ENCODE peak calls at places on chromosomes 13 and 19, in five cellular contexts. Q, S, O, C and J are unnamed samples.

GRCh38 chr19:41085748-41086415 is 2.4 kb upstream of the CYP2A13 start:
- DNase-seq in Q (no peak), S (no peak), O (no peak), C (no peak), J (no peak)

GRCh38 chr13:63512095-63512494 is 2096.4 kb upstream of the PCDH20 start:
- DNase-seq in Q (no peak), S (no peak), O (no peak), C (no peak), J (no peak)

GRCh38 chr19:13066231-13066630 is 36.4 kb downstream of the LYL1 start:
- DNase-seq in Q (no peak), S (no peak), O (no peak), C (no peak), J (no peak)

GRCh38 chr13:97274782-97275252 is 52.7 kb downstream of the MBNL2 start:
- DNase-seq in Q (no peak), S (no peak), O (no peak), C (no peak), J (no peak)

GRCh38 chr19:49808762-49809154 is 4.3 kb downstream of the FUZ start:
- DNase-seq in Q (peak), S (peak), O (peak), C (no peak), J (peak)

GRCh38 chr13:93794197-93794885 is 567.7 kb downstream of the GPC6 start:
- DNase-seq in Q (no peak), S (no peak), O (no peak), C (no peak), J (no peak)

GRCh38 chr13:64410654-64411053 is 2819.5 kb downstream of the PCDH9 start:
- DNase-seq in Q (no peak), S (no peak), O (no peak), C (no peak), J (no peak)

GRCh38 chr19:10462557-10462956 is 40.6 kb downstream of the KEAP1 start:
- DNase-seq in Q (no peak), S (no peak), O (no peak), C (no peak), J (no peak)

GRCh38 chr19:42961119-42961518 is 24.1 kb upstream of the PSG7 start:
- DNase-seq in Q (no peak), S (no peak), O (no peak), C (no peak), J (no peak)

GRCh38 chr19:31351212-31352193 is 2.3 kb upstream of the TSHZ3 start:
- DNase-seq in Q (peak), S (no peak), O (peak), C (no peak), J (peak)

GRCh38 chr13:103142091-103142594 is 75.9 kb upstream of the SLC10A2 start:
- DNase-seq in Q (no peak), S (no peak), O (no peak), C (no peak), J (no peak)

GRCh38 chr13:97369269-97369893 is 64.6 kb upstream of the RAP2A start:
- DNase-seq in Q (no peak), S (no peak), O (no peak), C (no peak), J (no peak)

GRCh38 chr13:20658451-20658850 is 45.0 kb upstream of the IL17D start:
- DNase-seq in Q (no peak), S (no peak), O (no peak), C (no peak), J (no peak)

GRCh38 chr13:94192576-94192975 is 286.9 kb downstream of the DCT start:
- DNase-seq in Q (no peak), S (no peak), O (no peak), C (no peak), J (no peak)

GRCh38 chr13:59533561-59534337 is 630.0 kb downstream of the DIAPH3 start:
- DNase-seq in Q (no peak), S (no peak), O (no peak), C (no peak), J (no peak)

GRCh38 chr19:32861596-32861995 is 8.0 kb downstream of the SLC7A9 start:
- DNase-seq in Q (no peak), S (no peak), O (no peak), C (no peak), J (no peak)

GRCh38 chr13:76836311-76836710 is 49.9 kb downstream of the KCTD12 start:
- DNase-seq in Q (no peak), S (no peak), O (no peak), C (no peak), J (no peak)

GRCh38 chr13:75485286-75486062 is 3.5 kb upstream of the TBC1D4 start:
- DNase-seq in Q (no peak), S (no peak), O (no peak), C (no peak), J (peak)

GRCh38 chr19:33794578-33795369 is 1.9 kb upstream of the KCTD15 start:
- DNase-seq in Q (peak), S (no peak), O (peak), C (no peak), J (no peak)

GRCh38 chr13:32087955-32088747 is 56.6 kb downstream of the FRY start:
- DNase-seq in Q (no peak), S (no peak), O (no peak), C (no peak), J (no peak)

GRCh38 chr13:44206429-44206828 is 167.2 kb upstream of the SERP2 start:
- DNase-seq in Q (no peak), S (no peak), O (no peak), C (no peak), J (no peak)

GRCh38 chr13:65966991-65967451 is 1263.1 kb downstream of the PCDH9 start:
- DNase-seq in Q (no peak), S (no peak), O (no peak), C (no peak), J (no peak)

GRCh38 chr13:94968040-94968756 is 255.9 kb upstream of the SOX21 start:
- DNase-seq in Q (peak), S (no peak), O (no peak), C (no peak), J (no peak)

GRCh38 chr13:98910501-98910951 is 67.3 kb downstream of the DOCK9 start:
- DNase-seq in Q (no peak), S (no peak), O (no peak), C (no peak), J (peak)

GRCh38 chr13:44101347-44102083 is 221.8 kb downstream of the LACC1 start:
- DNase-seq in Q (no peak), S (no peak), O (no peak), C (no peak), J (no peak)

GRCh38 chr19:30037835-30038234 is 95.8 kb downstream of the URI1 start:
- DNase-seq in Q (no peak), S (no peak), O (no peak), C (no peak), J (no peak)

GRCh38 chr19:6501740-6502648 is at the start of gene TUBB4A:
- DNase-seq in Q (no peak), S (peak), O (no peak), C (no peak), J (no peak)

GRCh38 chr13:23427342-23428182 is 5.9 kb downstream of the SACS start:
- DNase-seq in Q (peak), S (no peak), O (peak), C (no peak), J (peak)

GRCh38 chr13:110236831-110237261 is 70.1 kb downstream of the COL4A1 start:
- DNase-seq in Q (no peak), S (no peak), O (peak), C (no peak), J (no peak)

GRCh38 chr13:98972627-98973026 is 5.2 kb downstream of the DOCK9 start:
- DNase-seq in Q (no peak), S (no peak), O (no peak), C (no peak), J (no peak)

GRCh38 chr13:35817642-35818576 is 313.3 kb downstream of the DCLK1 start:
- DNase-seq in Q (no peak), S (no peak), O (no peak), C (no peak), J (no peak)

GRCh38 chr13:94548382-94549240 is 47.3 kb downstream of the TGDS start:
- DNase-seq in Q (peak), S (peak), O (peak), C (peak), J (peak)

GRCh38 chr19:43524922-43525835 is 1.8 kb downstream of the ETHE1 start:
- DNase-seq in Q (peak), S (peak), O (peak), C (peak), J (peak)

GRCh38 chr19:11092181-11092538 is 2.9 kb downstream of the LDLR start:
- DNase-seq in Q (no peak), S (no peak), O (no peak), C (no peak), J (no peak)

GRCh38 chr19:49758292-49758691 is 4.8 kb downstream of the TSKS start:
- DNase-seq in Q (peak), S (no peak), O (no peak), C (no peak), J (peak)

GRCh38 chr13:111589321-111589720 is 268.9 kb downstream of the TEX29 start:
- DNase-seq in Q (no peak), S (no peak), O (no peak), C (no peak), J (no peak)

GRCh38 chr13:73981595-73981994 is 152.6 kb downstream of the KLF12 start:
- DNase-seq in Q (no peak), S (no peak), O (no peak), C (no peak), J (no peak)

GRCh38 chr13:36088001-36088400 is 43.2 kb downstream of the DCLK1 start:
- DNase-seq in Q (no peak), S (no peak), O (no peak), C (no peak), J (no peak)

GRCh38 chr13:105272660-105273631 is 1262.5 kb downstream of the EFNB2 start:
- DNase-seq in Q (no peak), S (no peak), O (no peak), C (no peak), J (no peak)

GRCh38 chr19:48481846-48482639 is 12.9 kb downstream of the CYTH2 start:
- DNase-seq in Q (no peak), S (no peak), O (no peak), C (no peak), J (no peak)
- TF ChIP-seq POLR2A in Q (no peak), S (no peak), O (no peak), C (no peak), J (no peak)

GRCh38 chr13:22063416-22064124 is 392.7 kb downstream of the FGF9 start:
- DNase-seq in Q (no peak), S (no peak), O (no peak), C (no peak), J (peak)
- H3K27ac ChIP-seq in Q (no peak), S (peak), O (no peak), C (no peak), J (peak)

DNA sequence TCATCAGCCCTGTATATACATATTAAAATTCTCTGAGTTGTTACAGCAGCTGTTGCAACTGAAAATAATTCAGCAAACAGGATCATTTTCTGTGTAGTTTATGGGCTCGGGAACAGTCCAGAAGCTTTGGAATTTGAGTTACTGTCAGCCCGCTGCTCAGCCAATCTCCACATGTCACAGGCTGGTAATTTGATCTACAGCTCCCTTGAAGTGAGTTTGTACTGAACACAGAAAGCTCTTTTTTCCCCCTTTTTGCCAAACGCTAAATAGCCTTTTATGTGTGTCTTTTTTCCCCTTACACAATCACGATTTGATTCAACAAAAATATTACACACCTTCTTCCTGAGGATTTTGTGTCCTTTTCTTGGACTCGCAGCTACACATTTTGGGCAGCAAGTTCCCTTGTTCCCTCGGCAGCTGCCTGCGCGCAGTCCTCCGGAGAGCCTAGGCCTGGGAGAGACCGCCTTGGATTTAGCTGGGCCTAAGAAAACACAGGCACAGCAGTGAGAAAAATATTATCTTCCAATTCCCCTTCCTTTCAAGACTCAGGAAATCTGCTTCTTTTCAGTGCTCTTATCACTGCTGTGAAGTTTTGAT is 371.4 kb downstream of the KCNRG start:
- DNase-seq in Q (no peak), S (no peak), O (peak), C (no peak), J (no peak)
- H3K4me3 ChIP-seq in Q (no peak), S (no peak), O (no peak), C (no peak), J (no peak)

GRCh38 chr19:17305517-17306284 is at the start of gene MRPL34:
- DNase-seq in Q (peak), S (peak), O (peak), C (peak), J (peak)
- TF ChIP-seq POLR2A in Q (peak), S (peak), O (peak), C (peak), J (peak)

GRCh38 chr19:3389876-3390361 is 23.5 kb downstream of the NFIC start:
- DNase-seq in Q (no peak), S (no peak), O (no peak), C (no peak), J (no peak)

GRCh38 chr19:3386447-3387234 is 20.3 kb downstream of the NFIC start:
- DNase-seq in Q (no peak), S (no peak), O (no peak), C (no peak), J (peak)

GRCh38 chr19:3392480-3392879 is 26.1 kb downstream of the NFIC start:
- DNase-seq in Q (no peak), S (no peak), O (no peak), C (no peak), J (no peak)

GRCh38 chr19:3389446-3389778 is 23.0 kb downstream of the NFIC start:
- DNase-seq in Q (no peak), S (no peak), O (no peak), C (no peak), J (no peak)

DNA sequence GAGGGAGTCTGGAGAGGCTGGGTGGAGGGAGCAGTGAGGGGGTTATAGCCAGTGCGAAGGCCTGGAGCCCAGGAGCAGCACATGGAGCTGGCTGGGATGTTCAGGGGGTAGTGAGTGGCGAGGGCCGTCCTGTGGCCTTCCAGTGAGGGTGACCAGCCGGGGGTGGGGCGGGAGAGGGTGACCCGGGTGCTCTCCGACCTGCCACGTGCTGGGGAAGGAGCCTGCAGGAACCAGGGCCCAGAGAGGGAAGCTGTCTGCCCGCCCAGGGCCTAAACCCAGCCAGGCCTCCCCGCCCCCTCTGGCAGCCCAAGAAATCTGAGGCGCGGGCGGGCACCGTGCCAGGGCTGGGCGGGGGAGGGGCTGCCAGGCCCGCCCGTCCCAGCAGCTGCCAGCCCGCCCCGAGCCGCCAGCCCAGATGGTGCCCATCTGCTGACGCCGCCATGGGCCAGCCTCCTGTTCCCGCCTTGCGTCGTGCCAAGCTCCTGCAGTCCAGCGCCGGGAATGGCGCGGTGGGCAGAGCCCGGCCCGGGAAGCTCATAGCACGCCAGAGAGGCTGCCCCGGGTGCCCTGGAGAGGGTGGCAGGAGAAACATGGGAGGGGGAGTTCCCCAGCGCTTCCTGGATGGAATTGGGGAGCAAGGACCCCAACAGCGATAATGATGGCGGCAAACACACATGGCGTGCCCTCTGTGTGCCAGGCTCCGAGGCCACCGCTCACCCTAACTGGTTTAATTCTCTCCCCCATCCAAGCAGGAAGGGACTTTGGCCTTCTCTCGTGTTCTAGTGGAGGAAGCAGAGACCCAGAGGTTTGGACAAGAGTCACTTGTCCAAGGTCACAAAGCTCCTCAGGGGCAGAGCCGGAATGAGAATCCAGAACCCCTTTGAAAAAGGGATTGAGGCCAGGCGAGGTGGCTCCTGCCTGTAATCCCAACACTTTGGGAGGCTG is 21.5 kb downstream of the NFIC start:
- DNase-seq in Q (peak), S (peak), O (peak), C (no peak), J (peak)
- H3K27ac ChIP-seq in Q (peak), S (peak), O (peak), C (no peak), J (peak)

DNA sequence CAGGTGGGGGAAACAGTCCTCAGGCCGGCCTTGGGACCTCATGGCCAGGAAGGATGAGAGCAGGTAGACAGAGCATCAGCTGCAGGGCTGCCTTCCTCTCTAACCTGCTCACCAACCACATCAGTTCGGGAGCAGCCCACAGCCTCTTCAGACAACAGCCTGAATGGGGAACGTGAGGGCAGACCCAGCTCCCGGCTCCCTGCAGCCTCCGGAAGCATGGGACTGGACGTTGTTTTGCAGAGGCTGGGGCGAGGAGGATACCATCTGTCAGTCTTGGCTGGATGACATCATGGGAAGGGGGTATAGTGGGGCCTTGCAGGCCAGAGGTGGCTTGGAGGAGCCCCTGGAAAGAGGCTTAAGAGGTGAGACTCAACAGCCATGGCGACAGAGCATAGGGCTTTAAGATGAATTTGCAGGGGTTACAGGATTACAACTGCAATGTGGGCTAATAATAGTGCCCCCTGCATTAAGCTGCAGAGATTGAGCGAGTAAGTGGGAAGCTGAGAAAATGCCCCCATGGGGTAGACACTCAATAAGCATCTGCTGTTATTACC is 1.5 kb downstream of the FXYD3 start:
- DNase-seq in Q (no peak), S (no peak), O (no peak), C (no peak), J (no peak)
- H3K4me3 ChIP-seq in Q (peak), S (peak), O (no peak), C (no peak), J (no peak)

GRCh38 chr19:47232422-47233211 is 1.6 kb upstream of the BBC3 start:
- DNase-seq in Q (no peak), S (no peak), O (no peak), C (no peak), J (peak)
- TF ChIP-seq POLR2A in Q (no peak), S (peak), O (no peak), C (no peak), J (peak)

GRCh38 chr19:58279925-58280316 is 1.2 kb downstream of the ZNF8 start:
- DNase-seq in Q (no peak), S (no peak), O (no peak), C (no peak), J (no peak)

GRCh38 chr19:58277197-58277596 is 1.6 kb upstream of the ZNF8 start:
- DNase-seq in Q (no peak), S (no peak), O (no peak), C (no peak), J (no peak)

GRCh38 chr19:58278156-58279041 is at the start of gene ZNF8:
- DNase-seq in Q (peak), S (peak), O (peak), C (peak), J (peak)

GRCh38 chr19:58279042-58279924 is 528 bp downstream of the ZNF8 start:
- DNase-seq in Q (peak), S (peak), O (peak), C (no peak), J (peak)

GRCh38 chr19:58277748-58278147 is 1.0 kb upstream of the ZNF8 start:
- DNase-seq in Q (no peak), S (no peak), O (no peak), C (no peak), J (no peak)
- H3K27ac ChIP-seq in Q (no peak), S (peak), O (peak), C (peak), J (peak)